ENCODE peak calls at places on chromosomes 16 and 17, in five cellular contexts. U is cardiac muscle cell, J is AG04450, T is neural progenitor cell, W is HepG2. N is an unnamed sample.

GRCh38 chr16:22267764-22268163 is 29.4 kb upstream of the POLR3E start:
- DNase-seq in J (no peak), U (no peak), W (no peak), T (no peak), N (no peak)

GRCh38 chr17:42667088-42667951 is 8.2 kb downstream of the TUBG2 start:
- DNase-seq in J (no peak), U (no peak), T (no peak), W (peak), N (no peak)

GRCh38 chr17:61214753-61215152 is 184.9 kb upstream of the TBX2 start:
- DNase-seq in J (no peak), T (no peak), U (no peak), W (no peak), N (no peak)

GRCh38 chr17:63222655-63223054 is 223.5 kb downstream of the CYB561 start:
- DNase-seq in T (no peak), U (no peak), J (no peak), W (no peak), N (no peak)

GRCh38 chr17:17710355-17710727 is 29.1 kb downstream of the RAI1 start:
- DNase-seq in U (no peak), J (no peak), W (no peak), T (no peak), N (no peak)

GRCh38 chr17:42845918-42846593 is 1.7 kb downstream of the AOC2 start:
- DNase-seq in W (no peak), U (no peak), J (no peak), T (no peak), N (no peak)

GRCh38 chr16:81786321-81786720 is 7.2 kb downstream of the PLCG2 start:
- DNase-seq in T (no peak), W (no peak), U (no peak), J (no peak), N (no peak)

GRCh38 chr17:35790826-35791225 is 4.6 kb downstream of the MMP28 start:
- DNase-seq in U (no peak), J (no peak), T (no peak), W (no peak), N (no peak)

GRCh38 chr17:58331815-58332719 is 3.5 kb upstream of the TSPOAP1 start:
- DNase-seq in T (no peak), W (no peak), J (no peak), U (no peak), N (peak)

GRCh38 chr17:29866746-29867404 is 63.2 kb downstream of the SSH2 start:
- DNase-seq in U (no peak), J (no peak), W (no peak), T (no peak), N (no peak)

GRCh38 chr17:55053855-55054254 is 85.3 kb downstream of the STXBP4 start:
- DNase-seq in J (no peak), W (no peak), T (no peak), U (no peak), N (no peak)

GRCh38 chr17:49443862-49444261 is 29.2 kb upstream of the PHB1 start:
- DNase-seq in J (no peak), U (no peak), W (peak), T (no peak), N (no peak)

GRCh38 chr16:87638736-87639135 is 36.4 kb downstream of the JPH3 start:
- DNase-seq in J (no peak), T (no peak), W (no peak), U (no peak), N (no peak)

GRCh38 chr16:1343428-1344242 is 8.0 kb downstream of the TSR3 start:
- DNase-seq in W (no peak), T (no peak), U (no peak), J (no peak), N (no peak)

GRCh38 chr16:83681421-83681820 is 126.4 kb upstream of the HSBP1 start:
- DNase-seq in W (no peak), U (no peak), J (no peak), T (no peak), N (no peak)

GRCh38 chr17:68343976-68344375 is 52.7 kb downstream of the ARSG start:
- DNase-seq in U (no peak), J (no peak), T (no peak), W (no peak), N (no peak)

DNA sequence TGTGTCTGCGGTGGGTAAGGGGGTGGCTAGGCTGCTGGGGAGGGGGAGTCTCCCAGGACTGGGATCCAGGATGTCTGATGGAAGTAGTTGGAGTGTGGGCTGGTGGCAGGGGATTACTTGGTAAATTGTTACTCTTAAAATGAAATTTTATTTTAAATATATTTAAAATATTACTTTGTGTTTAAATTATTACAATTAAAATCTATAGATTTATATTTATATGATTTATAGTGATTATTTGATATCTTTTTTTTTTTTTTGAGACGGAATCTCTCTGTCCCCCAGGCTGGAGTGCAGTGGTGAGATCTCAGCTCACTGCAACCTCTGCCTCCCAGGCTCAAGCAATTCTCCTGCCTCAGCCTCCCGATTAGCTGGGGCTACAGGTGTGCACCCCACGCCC is 18.6 kb downstream of the CPNE2 start:
- DNase-seq in J (no peak), T (no peak), U (no peak), W (no peak), N (no peak)
- H3K27ac ChIP-seq in J (no peak), T (no peak), U (no peak), W (no peak), N (peak)

GRCh38 chr17:36945160-36945559 is 3.6 kb upstream of the AATF start:
- DNase-seq in J (no peak), T (no peak), U (no peak), W (no peak), N (no peak)

GRCh38 chr17:36945959-36946725 is 2.6 kb upstream of the AATF start:
- DNase-seq in T (peak), J (no peak), W (no peak), U (no peak), N (no peak)

GRCh38 chr17:36944488-36945040 is 4.2 kb upstream of the AATF start:
- DNase-seq in J (no peak), W (no peak), T (no peak), U (no peak), N (no peak)

GRCh38 chr17:36947922-36948716 is 635 bp upstream of the AATF start:
- DNase-seq in J (no peak), W (no peak), U (no peak), T (no peak), N (no peak)

DNA sequence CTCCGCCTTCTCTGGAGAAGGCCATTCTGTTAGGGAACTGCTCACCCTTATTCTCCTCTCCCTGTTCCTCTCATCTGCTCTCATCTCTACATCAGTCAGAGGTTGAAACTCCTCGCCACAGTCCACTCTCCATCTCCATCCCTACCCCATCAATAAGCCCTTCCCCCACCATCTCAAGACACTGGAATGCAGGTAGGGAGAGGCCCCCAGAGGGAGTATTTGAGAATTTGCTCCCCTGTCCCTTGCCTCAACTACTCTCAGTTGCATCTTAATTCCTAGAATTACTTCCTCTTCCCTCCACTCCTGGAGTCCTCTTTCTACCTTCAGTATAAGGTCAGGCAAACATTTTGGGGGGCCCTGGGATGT is 2.0 kb upstream of the AATF start:
- DNase-seq in U (no peak), W (no peak), J (no peak), T (no peak), N (no peak)
- H3K27ac ChIP-seq in U (no peak), W (no peak), J (no peak), T (no peak), N (no peak)

GRCh38 chr17:47099451-47099986 is 89.6 kb downstream of the CDC27 start:
- DNase-seq in U (no peak), J (no peak), T (no peak), W (no peak), N (no peak)
- H3K27ac ChIP-seq in U (no peak), J (no peak), T (no peak), W (peak), N (peak)

GRCh38 chr17:13415877-13416416 is 185.8 kb downstream of the HS3ST3A1 start:
- DNase-seq in U (peak), J (peak), W (peak), T (no peak), N (no peak)
- H3K27ac ChIP-seq in U (peak), J (no peak), W (peak), T (no peak), N (no peak)

DNA sequence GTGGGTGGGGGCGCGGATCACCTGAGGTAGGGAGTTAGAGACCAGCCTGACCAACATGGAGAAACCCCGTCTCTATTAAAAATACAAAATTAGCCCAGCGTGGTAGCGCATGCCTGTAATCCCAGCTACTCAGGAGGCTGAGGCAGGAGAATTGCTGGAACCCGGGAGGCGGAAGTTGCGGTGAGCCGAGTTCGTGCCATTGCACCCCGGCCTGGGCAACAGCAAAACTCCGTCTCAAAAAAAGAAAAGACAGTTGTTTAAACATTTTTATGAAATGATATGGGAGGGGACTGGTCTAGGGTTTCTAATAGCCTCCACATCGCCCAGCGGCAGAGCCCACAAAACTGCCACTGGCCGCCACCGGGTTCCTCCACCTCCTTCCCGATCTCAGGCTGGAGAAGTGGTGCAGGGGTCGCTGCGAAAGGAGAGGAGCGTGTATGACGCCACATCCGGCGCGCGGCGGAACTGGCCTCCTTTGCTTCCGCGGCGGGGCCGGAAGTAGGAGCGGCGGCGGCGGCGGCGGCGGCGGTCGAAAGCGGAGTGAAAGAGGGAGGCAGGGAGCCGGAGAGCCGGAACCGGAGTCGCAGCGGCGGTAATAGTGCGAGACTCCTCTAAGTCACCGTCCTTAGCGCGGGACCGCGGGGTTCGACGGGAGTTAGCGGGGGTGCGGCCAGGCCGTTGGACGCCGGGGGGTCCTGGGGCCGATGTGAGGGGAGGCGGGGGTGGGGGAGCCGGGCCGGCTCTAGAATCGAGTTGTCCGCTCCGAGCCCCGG is at the start of gene PPP4C:
- DNase-seq in T (peak), W (peak), U (peak), J (peak), N (peak)
- H3K27ac ChIP-seq in T (peak), W (peak), U (peak), J (peak), N (peak)

GRCh38 chr17:6903516-6903915 is 72.0 kb upstream of the TEKT1 start:
- DNase-seq in T (no peak), J (no peak), W (no peak), U (no peak), N (no peak)

GRCh38 chr17:6910987-6911603 is 79.6 kb upstream of the TEKT1 start:
- DNase-seq in J (no peak), T (peak), W (peak), U (peak), N (no peak)

GRCh38 chr17:6913608-6914443 is 82.0 kb upstream of the ALOX12 start:
- DNase-seq in J (no peak), W (peak), U (peak), T (peak), N (peak)

GRCh38 chr17:6912110-6913051 is 80.9 kb upstream of the TEKT1 start:
- DNase-seq in U (no peak), J (no peak), T (no peak), W (no peak), N (no peak)

GRCh38 chr17:6908807-6909206 is 77.3 kb upstream of the TEKT1 start:
- DNase-seq in W (no peak), J (no peak), U (no peak), T (no peak), N (no peak)
- H3K27ac ChIP-seq in W (no peak), J (no peak), U (no peak), T (no peak), N (no peak)

GRCh38 chr17:28363186-28363585 is 1.8 kb downstream of the SEBOX start:
- DNase-seq in W (no peak), J (no peak), T (no peak), U (no peak), N (no peak)

GRCh38 chr17:28357061-28357900 is at the start of gene POLDIP2:
- DNase-seq in J (peak), W (peak), T (peak), U (peak), N (peak)

DNA sequence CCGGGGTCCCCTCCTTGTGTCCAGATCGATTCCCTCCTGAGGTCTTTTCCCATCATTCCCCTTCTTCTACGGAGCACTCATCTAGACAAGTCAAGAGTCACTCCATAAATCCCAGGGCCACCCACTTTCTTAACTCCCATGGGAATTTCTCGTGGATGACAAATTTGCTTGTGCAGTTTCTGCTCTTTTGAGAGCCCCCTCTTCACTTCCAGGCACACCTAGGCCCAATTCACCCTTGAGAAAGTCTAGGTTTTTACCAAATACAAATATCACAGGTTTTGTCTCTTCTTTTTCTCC is 522 bp upstream of the POLDIP2 start:
- DNase-seq in J (no peak), T (no peak), U (no peak), W (no peak), N (no peak)
- H3K27ac ChIP-seq in J (peak), T (no peak), U (peak), W (peak), N (peak)

GRCh38 chr17:77285594-77286390 is 145.0 kb downstream of the SEC14L1 start:
- DNase-seq in T (no peak), W (peak), U (no peak), J (peak), N (peak)
- H3K27ac ChIP-seq in T (no peak), W (peak), U (no peak), J (peak), N (no peak)

GRCh38 chr17:2709173-2709661 is 2.3 kb downstream of the CLUH start:
- DNase-seq in U (no peak), J (no peak), W (no peak), T (no peak), N (no peak)
- H3K27ac ChIP-seq in U (no peak), J (no peak), W (peak), T (no peak), N (peak)

GRCh38 chr16:85395207-85395912 is 217.8 kb upstream of the GSE1 start:
- DNase-seq in T (no peak), W (peak), J (peak), U (peak), N (no peak)
- H3K27ac ChIP-seq in T (no peak), W (no peak), J (peak), U (no peak), N (no peak)

N was measured in substantia nigra.